ENCODE peak calls at places on chromosomes 6 and 20, in four cellular contexts. U, V, T and L are unnamed samples.

GRCh38 chr6:1614767-1615650 is 5.3 kb downstream of the FOXC1 start:
- DNase-seq in U (peak; percentile 84), V (no peak), T (no peak), L (peak; percentile 44)

GRCh38 chr6:159044899-159045727 is at the start of gene TAGAP:
- DNase-seq in U (no peak), V (peak; percentile 3), T (no peak), L (peak; percentile 59)

GRCh38 chr6:71879016-71879415 is 7.3 kb upstream of the RIMS1 start:
- DNase-seq in U (no peak), V (no peak), T (no peak), L (no peak)

GRCh38 chr20:11917663-11918062 is at the start of gene BTBD3:
- DNase-seq in U (peak; percentile 16), V (no peak), T (no peak), L (peak; percentile 39)

GRCh38 chr20:51705400-51705799 is 62.8 kb downstream of the ATP9A start:
- DNase-seq in U (peak; percentile 41), V (no peak), T (no peak), L (no peak)

GRCh38 chr6:14598017-14598864 is 480.7 kb downstream of the CD83 start:
- DNase-seq in U (peak; percentile 21), V (no peak), T (no peak), L (no peak)

GRCh38 chr20:37630161-37630560 is 63.7 kb upstream of the CTNNBL1 start:
- DNase-seq in U (no peak), V (no peak), T (no peak), L (peak; percentile 26)

GRCh38 chr20:4956200-4956810 is 45.0 kb downstream of the SLC23A2 start:
- DNase-seq in U (peak; percentile 74), V (no peak), T (peak; percentile 86), L (peak; percentile 72)

GRCh38 chr6:138026342-138026741 is 80.9 kb downstream of the PERP start:
- DNase-seq in U (no peak), V (no peak), T (no peak), L (no peak)

GRCh38 chr20:19940945-19941590 is 76.1 kb upstream of the NAA20 start:
- DNase-seq in U (no peak), V (no peak), T (no peak), L (no peak)

GRCh38 chr6:45537539-45537938 is 159.8 kb upstream of the SUPT3H start:
- DNase-seq in U (no peak), V (no peak), T (no peak), L (no peak)

GRCh38 chr6:20366082-20366834 is 35.4 kb upstream of the E2F3 start:
- DNase-seq in U (no peak), V (no peak), T (no peak), L (no peak)

GRCh38 chr6:25472314-25472713 is 179.7 kb upstream of the SCGN start:
- DNase-seq in U (peak; percentile 56), V (no peak), T (peak; percentile 48), L (no peak)

GRCh38 chr6:23446394-23447001 is 679.5 kb upstream of the NRSN1 start:
- DNase-seq in U (peak; percentile 25), V (peak; percentile 3), T (peak; percentile 79), L (peak; percentile 63)

GRCh38 chr20:56925696-56926101 is 296.6 kb downstream of the TFAP2C start:
- DNase-seq in U (peak; percentile 66), V (no peak), T (peak; percentile 29), L (no peak)

GRCh38 chr20:34983089-34983820 is 27.6 kb downstream of the MYH7B start:
- DNase-seq in U (no peak), V (no peak), T (no peak), L (no peak)

GRCh38 chr6:101477436-101477835 is 83.9 kb downstream of the GRIK2 start:
- DNase-seq in U (no peak), V (no peak), T (no peak), L (no peak)

GRCh38 chr6:43740961-43741764 is 28.8 kb upstream of the VEGFA start:
- DNase-seq in U (no peak), V (no peak), T (no peak), L (no peak)

GRCh38 chr20:2109425-2110210 is 8.0 kb downstream of the STK35 start:
- DNase-seq in U (no peak), V (no peak), T (no peak), L (peak; percentile 47)

GRCh38 chr6:130967502-130968469 is 95.3 kb downstream of the EPB41L2 start:
- DNase-seq in U (no peak), V (no peak), T (no peak), L (no peak)

GRCh38 chr6:130970839-130971410 is 92.1 kb downstream of the EPB41L2 start:
- DNase-seq in U (no peak), V (no peak), T (no peak), L (no peak)

GRCh38 chr6:130966581-130966980 is 96.5 kb downstream of the EPB41L2 start:
- DNase-seq in U (no peak), V (no peak), T (no peak), L (no peak)

GRCh38 chr6:130969807-130970491 is 93.1 kb downstream of the EPB41L2 start:
- DNase-seq in U (peak; percentile 7), V (no peak), T (no peak), L (no peak)

DNA sequence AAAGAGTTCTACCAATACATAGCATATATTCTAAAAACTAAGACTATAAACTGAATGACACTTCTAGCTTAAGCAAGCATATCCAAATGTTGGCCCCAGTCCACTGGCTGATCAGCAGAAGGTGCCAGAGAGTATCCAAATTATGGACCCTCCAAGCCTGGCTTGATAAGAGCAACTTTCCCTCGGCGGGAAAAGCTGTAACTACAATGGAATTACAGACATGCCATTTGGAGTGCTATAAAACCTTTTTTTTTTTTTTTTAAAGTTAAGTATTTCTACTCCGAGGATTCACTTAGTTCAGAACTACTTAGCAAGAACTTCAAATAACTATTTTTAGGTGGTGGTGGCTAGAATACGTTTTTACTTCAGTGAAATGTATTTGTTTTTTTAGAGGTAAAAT is 94.6 kb downstream of the EPB41L2 start:
- DNase-seq in U (peak; percentile 11), V (no peak), T (no peak), L (no peak)
- TF ChIP-seq CTCF in U (no peak), V (no peak), T (no peak), L (no peak)

GRCh38 chr6:31162463-31163165 is 4.2 kb downstream of the TCF19 start:
- DNase-seq in U (no peak), V (no peak), T (no peak), L (no peak)

GRCh38 chr6:31168606-31169005 is 1.9 kb downstream of the POU5F1 start:
- DNase-seq in U (no peak), V (no peak), T (no peak), L (no peak)

GRCh38 chr6:31161216-31162126 is 3.1 kb downstream of the TCF19 start:
- DNase-seq in U (no peak), V (no peak), T (no peak), L (no peak)

GRCh38 chr6:31165986-31166385 is 4.5 kb downstream of the POU5F1 start:
- DNase-seq in U (no peak), V (no peak), T (no peak), L (no peak)

GRCh38 chr6:31163922-31164321 is 5.5 kb downstream of the TCF19 start:
- DNase-seq in U (no peak), V (no peak), T (no peak), L (no peak)
- H4K20me1 ChIP-seq in U (no peaks in the 10 kb centered on the region), V (no peaks in the 10 kb centered on the region), T (no peaks in the 10 kb centered on the region), L (no peaks in the 10 kb centered on the region)

GRCh38 chr6:4872841-4873240 is 96.6 kb downstream of the CDYL start:
- DNase-seq in U (no peak), V (no peak), T (no peak), L (no peak)

GRCh38 chr6:4871825-4872224 is 95.6 kb downstream of the CDYL start:
- DNase-seq in U (no peak), V (no peak), T (no peak), L (no peak)

GRCh38 chr6:4873928-4874327 is 97.7 kb downstream of the CDYL start:
- DNase-seq in U (no peak), V (no peak), T (no peak), L (no peak)

DNA sequence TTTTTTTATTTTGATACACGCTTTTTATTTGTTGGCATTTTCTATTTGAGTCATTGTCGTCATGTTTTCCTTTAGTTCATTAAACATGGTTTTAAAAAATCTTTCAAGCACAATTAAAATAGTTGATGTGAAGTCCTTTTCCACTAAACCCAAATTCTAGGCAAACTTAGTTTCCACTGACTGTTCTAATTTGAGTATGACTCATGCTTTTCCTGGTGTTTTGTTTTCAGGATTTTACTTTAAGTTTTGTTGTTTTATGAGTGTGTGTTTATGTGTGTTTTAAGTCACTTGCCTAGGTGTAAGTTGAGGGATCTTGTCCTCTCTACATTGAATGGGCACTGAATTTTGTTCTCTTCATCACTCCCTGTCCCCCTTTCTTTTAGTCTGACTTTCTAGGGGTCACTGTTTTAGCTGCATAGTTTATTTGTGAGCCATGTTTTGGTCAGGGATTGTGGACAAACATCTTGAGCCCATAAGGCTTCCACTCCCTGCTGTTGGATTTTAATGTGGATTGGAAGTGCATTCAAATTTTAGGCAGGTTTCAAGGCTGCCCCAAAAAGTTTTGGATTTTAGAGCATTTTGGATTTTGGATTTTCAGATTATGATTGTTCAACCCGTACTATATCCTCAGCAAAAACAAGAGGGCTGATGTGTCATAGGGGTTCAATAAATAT is 94.8 kb downstream of the CDYL start:
- DNase-seq in U (no peak), V (no peak), T (peak; percentile 7), L (no peak)
- H3K79me2 ChIP-seq in U (peaks cover 100% of the 10 kb centered on the region), V (peaks cover 58% of the 10 kb centered on the region), T (peaks cover 97% of the 10 kb centered on the region), L (peaks cover 100% of the 10 kb centered on the region)

GRCh38 chr6:128365520-128366160 is 154.8 kb downstream of the PTPRK start:
- DNase-seq in U (no peak), V (no peak), T (peak; percentile 10), L (peak; percentile 17)

GRCh38 chr6:128368213-128369000 is 152.0 kb downstream of the PTPRK start:
- DNase-seq in U (no peak), V (no peak), T (peak; percentile 81), L (no peak)

GRCh38 chr6:128367437-128367836 is 153.0 kb downstream of the PTPRK start:
- DNase-seq in U (no peak), V (no peak), T (peak; percentile 46), L (no peak)

GRCh38 chr6:128371113-128371512 is 149.3 kb downstream of the PTPRK start:
- DNase-seq in U (no peak), V (no peak), T (no peak), L (no peak)

DNA sequence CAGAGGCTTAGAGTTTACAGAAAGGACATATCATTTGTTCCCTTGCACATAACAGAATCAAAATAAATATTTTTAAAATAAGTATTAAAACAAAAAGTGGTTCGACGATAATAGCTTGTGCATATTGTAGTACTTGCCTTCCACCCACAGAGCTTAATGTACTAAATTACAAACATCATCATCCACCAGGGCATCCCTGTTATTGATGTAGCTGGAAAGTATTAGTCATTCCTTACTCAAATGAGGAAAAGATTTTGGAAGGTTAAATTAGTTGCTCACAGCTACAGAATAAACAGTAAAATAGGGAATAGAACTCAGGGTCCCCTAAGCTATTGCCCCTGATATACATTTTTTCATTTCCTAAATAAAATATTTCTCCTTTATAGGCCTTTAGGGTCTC is 150.3 kb downstream of the PTPRK start:
- DNase-seq in U (no peak), V (no peak), T (peak; percentile 51), L (no peak)
- TF ChIP-seq CTCF in U (no peak), V (no peak), T (no peak), L (no peak)

GRCh38 chr20:62143118-62143975 is at the start of the genes PSMA7 and SS18L1:
- DNase-seq in U (peak; percentile 94), V (peak; percentile 89), T (peak; percentile 89), L (peak; percentile 96)
- H4K20me1 ChIP-seq in U (peaks cover 84% of the 10 kb centered on the region), V (peaks cover 77% of the 10 kb centered on the region), T (peaks cover 65% of the 10 kb centered on the region), L (peaks cover 80% of the 10 kb centered on the region)